ENCODE peak calls at places on chromosomes 4 and X, in eight cellular contexts. J is activated naive CD8-positive, alpha-beta T cell treated with anti-CD3 and anti-CD28 coated beads, Interleukin-2, amount 50 U/mL, for 24 hours; G is renal cortical epithelial cell; B is left cardiac atrium; R is H9; M is NCI-H526 treated with DMSO at 0.1 percent for 48 hours; I is keratinocyte; T is GM04504. F is an unnamed sample.

GRCh38 chr4:145523117-145523516 is 41.5 kb downstream of the SMAD1 start:
- DNase-seq in J (no peak), G (no peak), B (no peak), R (no peak), M (no peak), I (no peak), T (no peak), F (no peak)

GRCh38 chrX:28586891-28587635 is at the start of gene IL1RAPL1:
- DNase-seq in J (no peak), G (peak), B (no peak), R (no peak), M (peak), I (no peak), T (peak), F (no peak)

GRCh38 chrX:15418041-15418706 is 34.0 kb upstream of the VEGFD start:
- DNase-seq in J (no peak), G (no peak), B (no peak), R (no peak), M (no peak), I (no peak), T (peak), F (no peak)

GRCh38 chr4:114807759-114808404 is 209.3 kb downstream of the UGT8 start:
- DNase-seq in J (peak), G (peak), B (no peak), R (peak), M (no peak), I (no peak), T (peak), F (no peak)

GRCh38 chr4:176549161-176549865 is 229.5 kb downstream of the SPCS3 start:
- DNase-seq in J (no peak), G (peak), B (no peak), R (no peak), M (no peak), I (no peak), T (no peak), F (no peak)

GRCh38 chr4:137664416-137664815 is 132.1 kb upstream of the PCDH18 start:
- DNase-seq in J (no peak), G (no peak), B (no peak), R (no peak), M (no peak), I (no peak), T (peak), F (no peak)

GRCh38 chr4:32680946-32681345 is 1960.8 kb downstream of the PCDH7 start:
- DNase-seq in J (no peak), G (no peak), B (no peak), R (no peak), M (no peak), I (no peak), T (no peak), F (no peak)

GRCh38 chrX:46865281-46865680 is 28.4 kb downstream of the RP2 start:
- DNase-seq in J (no peak), G (peak), B (no peak), R (no peak), M (no peak), I (no peak), T (peak), F (no peak)

GRCh38 chrX:103488332-103488731 is 31.0 kb downstream of the RAB40A start:
- DNase-seq in J (no peak), G (no peak), B (no peak), R (no peak), M (no peak), I (no peak), T (no peak), F (no peak)

GRCh38 chr4:38132843-38133662 is 172.9 kb downstream of the PTTG2 start:
- DNase-seq in J (no peak), G (peak), B (no peak), R (no peak), M (no peak), I (no peak), T (no peak), F (no peak)

GRCh38 chr4:106806158-106806797 is 229.8 kb downstream of the DKK2 start:
- DNase-seq in J (no peak), G (no peak), B (no peak), R (no peak), M (no peak), I (no peak), T (no peak), F (no peak)

GRCh38 chrX:39487166-39488006 is 610.4 kb downstream of the BCOR start:
- DNase-seq in J (no peak), G (no peak), B (no peak), R (no peak), M (no peak), I (no peak), T (no peak), F (no peak)

GRCh38 chrX:112424166-112424565 is 255.6 kb downstream of the LHFPL1 start:
- DNase-seq in J (no peak), G (no peak), B (no peak), R (no peak), M (no peak), I (no peak), T (no peak), F (no peak)

GRCh38 chr4:137960371-137961050 is 281.6 kb downstream of the SLC7A11 start:
- DNase-seq in J (no peak), G (peak), B (no peak), R (no peak), M (no peak), I (peak), T (peak), F (no peak)

GRCh38 chr4:169410839-169411770 is 140.3 kb upstream of the SH3RF1 start:
- DNase-seq in J (peak), G (peak), B (no peak), R (peak), M (no peak), I (no peak), T (peak), F (peak)

GRCh38 chr4:156672924-156673323 is 298.7 kb downstream of the PDGFC start:
- DNase-seq in J (no peak), G (peak), B (no peak), R (no peak), M (no peak), I (no peak), T (peak), F (no peak)

GRCh38 chrX:97498093-97498492 is 614.4 kb downstream of the RPA4 start:
- DNase-seq in J (no peak), G (no peak), B (no peak), R (no peak), M (no peak), I (no peak), T (no peak), F (no peak)

GRCh38 chr4:174714393-174715211 is 114.4 kb downstream of the GLRA3 start:
- DNase-seq in J (peak), G (peak), B (no peak), R (peak), M (peak), I (peak), T (peak), F (no peak)

GRCh38 chr4:141430686-141431085 is 205.7 kb upstream of the IL15 start:
- DNase-seq in J (no peak), G (no peak), B (no peak), R (no peak), M (no peak), I (no peak), T (no peak), F (no peak)

GRCh38 chr4:188779586-188779985 is 640.3 kb downstream of the TRIML1 start:
- DNase-seq in J (no peak), G (peak), B (no peak), R (no peak), M (no peak), I (no peak), T (no peak), F (no peak)

F was measured in tibial nerve.